ENCODE peak calls at places on chromosomes 13 and 19, in nine cellular contexts. One of them, this sample, is unnamed.

GRCh38 chr13:42041684-42042035 is 6.8 kb upstream of the DGKH start:
- DNase-seq in fibroblast of mammary gland: peak; percentile 68
- DNase-seq in HFF-Myc: no peak
- DNase-seq in mesenchymal stem cell: peak; percentile 78
- DNase-seq in NCI-H1048: no peak
- DNase-seq in H1: no peak
- DNase-seq in PC-3: peak; percentile 61
- DNase-seq in HuH-7: peak; percentile 78
- DNase-seq in ELR: peak; percentile 83
- DNase-seq in this sample: peak; percentile 89

GRCh38 chr19:3413796-3414327 is 47.5 kb downstream of the NFIC start:
- DNase-seq in HuH-7: peak; percentile 81
- DNase-seq in NCI-H1048: no peak
- DNase-seq in mesenchymal stem cell: peak; percentile 48
- DNase-seq in HFF-Myc: no peak
- DNase-seq in ELR: no peak
- DNase-seq in PC-3: no peak
- DNase-seq in H1: no peak
- DNase-seq in fibroblast of mammary gland: no peak
- DNase-seq in this sample: no peak

GRCh38 chr19:38361633-38362075 is 12.7 kb upstream of the PSMD8 start:
- DNase-seq in HuH-7: peak; percentile 71
- DNase-seq in mesenchymal stem cell: peak; percentile 83
- DNase-seq in HFF-Myc: no peak
- DNase-seq in fibroblast of mammary gland: peak; percentile 52
- DNase-seq in NCI-H1048: peak; percentile 81
- DNase-seq in H1: peak; percentile 78
- DNase-seq in PC-3: peak; percentile 66
- DNase-seq in ELR: peak; percentile 73
- DNase-seq in this sample: peak; percentile 84

GRCh38 chr19:343451-343931 is 1.1 kb downstream of the MIER2 start:
- DNase-seq in ELR: peak; percentile 22
- DNase-seq in H1: no peak
- DNase-seq in fibroblast of mammary gland: no peak
- DNase-seq in HFF-Myc: no peak
- DNase-seq in HuH-7: no peak
- DNase-seq in mesenchymal stem cell: no peak
- DNase-seq in NCI-H1048: no peak
- DNase-seq in PC-3: no peak
- DNase-seq in this sample: no peak

GRCh38 chr19:51079486-51080110 is 3.1 kb downstream of the KLK14 start:
- DNase-seq in HuH-7: no peak
- DNase-seq in NCI-H1048: no peak
- DNase-seq in H1: no peak
- DNase-seq in PC-3: no peak
- DNase-seq in HFF-Myc: no peak
- DNase-seq in fibroblast of mammary gland: peak; percentile 16
- DNase-seq in ELR: no peak
- DNase-seq in mesenchymal stem cell: no peak
- DNase-seq in this sample: no peak

GRCh38 chr13:40983725-40984669 is 35.1 kb downstream of the ELF1 start:
- DNase-seq in mesenchymal stem cell: no peak
- DNase-seq in HFF-Myc: no peak
- DNase-seq in PC-3: no peak
- DNase-seq in HuH-7: no peak
- DNase-seq in ELR: no peak
- DNase-seq in fibroblast of mammary gland: no peak
- DNase-seq in H1: no peak
- DNase-seq in NCI-H1048: no peak
- DNase-seq in this sample: no peak

GRCh38 chr13:43293008-43293407 is 269.6 kb downstream of the DNAJC15 start:
- DNase-seq in HFF-Myc: no peak
- DNase-seq in HuH-7: no peak
- DNase-seq in H1: no peak
- DNase-seq in ELR: peak; percentile 56
- DNase-seq in NCI-H1048: no peak
- DNase-seq in PC-3: peak; percentile 49
- DNase-seq in mesenchymal stem cell: no peak
- DNase-seq in fibroblast of mammary gland: no peak
- DNase-seq in this sample: no peak

GRCh38 chr19:15332311-15332996 is at the start of gene BRD4:
- DNase-seq in PC-3: peak; percentile 62
- DNase-seq in ELR: peak; percentile 76
- DNase-seq in NCI-H1048: peak; percentile 38
- DNase-seq in HuH-7: peak; percentile 77
- DNase-seq in mesenchymal stem cell: peak; percentile 59
- DNase-seq in fibroblast of mammary gland: peak; percentile 36
- DNase-seq in HFF-Myc: no peak
- DNase-seq in H1: no peak
- DNase-seq in this sample: peak; percentile 86

GRCh38 chr19:17202249-17202648 is 12.9 kb upstream of the USE1 start:
- DNase-seq in mesenchymal stem cell: no peak
- DNase-seq in NCI-H1048: no peak
- DNase-seq in HuH-7: no peak
- DNase-seq in fibroblast of mammary gland: peak; percentile 24
- DNase-seq in PC-3: peak; percentile 44
- DNase-seq in HFF-Myc: no peak
- DNase-seq in ELR: peak; percentile 51
- DNase-seq in H1: no peak
- DNase-seq in this sample: no peak

GRCh38 chr13:54445865-54446264 is 1417.3 kb downstream of the OLFM4 start:
- DNase-seq in ELR: no peak
- DNase-seq in HuH-7: no peak
- DNase-seq in H1: no peak
- DNase-seq in HFF-Myc: no peak
- DNase-seq in NCI-H1048: no peak
- DNase-seq in mesenchymal stem cell: no peak
- DNase-seq in fibroblast of mammary gland: no peak
- DNase-seq in PC-3: no peak
- DNase-seq in this sample: no peak

This sample was measured in adipocyte.